ENCODE peak calls at places on chromosomes 12 and 14, in five cellular contexts. N is GM12878, Y is HepG2, U is K562, H is H1. X is an unnamed sample.

GRCh38 chr12:42945927-42946326 is 356.4 kb upstream of the PRICKLE1 start:
- DNase-seq in N (no peak), Y (no peak), U (no peak), H (no peak), X (no peak)

GRCh38 chr12:64332938-64333337 is 57.6 kb downstream of the C12orf56 start:
- DNase-seq in N (no peak), Y (no peak), U (no peak), H (no peak), X (no peak)

GRCh38 chr14:104795781-104796681 is 483 bp upstream of the AKT1 start:
- DNase-seq in N (no peak), Y (peak; percentile 60), U (no peak), H (no peak), X (peak; percentile 94)

GRCh38 chr12:29160230-29160629 is 11.2 kb downstream of the FAR2 start:
- DNase-seq in N (no peak), Y (no peak), U (no peak), H (no peak), X (no peak)

GRCh38 chr12:19148860-19149259 is 19.3 kb downstream of the PLEKHA5 start:
- DNase-seq in N (no peak), Y (no peak), U (no peak), H (no peak), X (no peak)

GRCh38 chr12:131710464-131711457 is at the start of gene SFSWAP:
- DNase-seq in N (peak; percentile 48), Y (peak; percentile 34), U (peak; percentile 82), H (no peak), X (peak; percentile 93)

GRCh38 chr12:123889000-123889399 is 83.6 kb downstream of the CCDC92 start:
- DNase-seq in N (no peak), Y (no peak), U (no peak), H (no peak), X (no peak)

GRCh38 chr14:102590667-102591099 is 1.8 kb upstream of the RCOR1 start:
- DNase-seq in N (no peak), Y (peak; percentile 84), U (peak; percentile 38), H (no peak), X (peak; percentile 53)

GRCh38 chr12:121866331-121866730 is 7.7 kb upstream of the HPD start:
- DNase-seq in N (no peak), Y (no peak), U (peak; percentile 2), H (no peak), X (no peak)

GRCh38 chr12:125267114-125267513 is 201.9 kb downstream of the AACS start:
- DNase-seq in N (no peak), Y (no peak), U (no peak), H (no peak), X (no peak)

GRCh38 chr14:29465095-29465494 is 462.6 kb downstream of the PRKD1 start:
- DNase-seq in N (no peak), Y (no peak), U (no peak), H (no peak), X (no peak)

GRCh38 chr14:52124791-52125661 is 56.2 kb upstream of the NID2 start:
- DNase-seq in N (no peak), Y (no peak), U (no peak), H (peak; percentile 19), X (no peak)

GRCh38 chr12:4293299-4293941 is 19.9 kb downstream of the CCND2 start:
- DNase-seq in N (no peak), Y (no peak), U (no peak), H (no peak), X (no peak)

GRCh38 chr12:63917864-63918742 is 73.6 kb downstream of the SRGAP1 start:
- DNase-seq in N (peak; percentile 41), Y (peak; percentile 92), U (no peak), H (no peak), X (no peak)

GRCh38 chr14:68576496-68577244 is 216.2 kb downstream of the ZFP36L1 start:
- DNase-seq in N (no peak), Y (peak; percentile 52), U (peak; percentile 11), H (no peak), X (no peak)

GRCh38 chr12:18837025-18837424 is 99.1 kb downstream of the CAPZA3 start:
- DNase-seq in N (no peak), Y (no peak), U (no peak), H (no peak), X (no peak)

GRCh38 chr14:21042918-21043317 is 756 bp downstream of the RNASE7 start:
- DNase-seq in N (no peak), Y (no peak), U (no peak), H (no peak), X (no peak)

GRCh38 chr12:18888062-18888461 is 150.1 kb downstream of the CAPZA3 start:
- DNase-seq in N (no peak), Y (no peak), U (no peak), H (no peak), X (no peak)

GRCh38 chr12:62472472-62472871 is 5.8 kb downstream of the MON2 start:
- DNase-seq in N (no peak), Y (no peak), U (peak; percentile 21), H (no peak), X (no peak)

GRCh38 chr14:64755661-64756265 is 51.5 kb downstream of the PLEKHG3 start:
- DNase-seq in N (no peak), Y (no peak), U (peak; percentile 30), H (no peak), X (no peak)

GRCh38 chr12:122422769-122423257 is 344 bp upstream of the CLIP1 start:
- DNase-seq in N (no peak), Y (peak; percentile 49), U (no peak), H (no peak), X (no peak)

GRCh38 chr12:6831021-6831420 is 2.8 kb downstream of the P3H3 start:
- DNase-seq in N (no peak), Y (no peak), U (no peak), H (no peak), X (no peak)

GRCh38 chr14:81275305-81275950 is 54.7 kb upstream of the GTF2A1 start:
- DNase-seq in N (no peak), Y (no peak), U (no peak), H (no peak), X (no peak)

DNA sequence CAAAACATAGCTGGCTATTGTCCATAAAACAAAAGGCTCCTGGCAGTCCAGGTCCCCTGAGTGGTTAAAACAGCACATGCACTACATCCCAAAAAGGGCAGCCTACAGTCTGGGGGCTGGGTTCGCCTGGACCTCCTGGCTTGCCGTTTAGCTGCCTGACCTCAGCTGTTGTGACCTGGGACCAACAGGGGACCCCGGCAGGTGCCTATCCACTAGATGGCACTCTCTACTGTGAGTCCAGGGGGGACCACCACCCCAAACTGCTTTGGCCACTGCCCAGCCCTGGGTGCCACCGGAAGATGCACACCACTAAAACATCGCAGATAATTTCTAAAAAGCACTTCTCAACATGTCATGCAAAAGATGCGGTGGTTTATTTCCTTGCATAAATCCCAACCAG is 2.9 kb upstream of the RTL1 start:
- DNase-seq in N (no peak), Y (no peak), U (peak; percentile 17), H (no peak), X (peak; percentile 74)
- TF ChIP-seq SIN3A in N (no peak), Y (no peak), U (no peak), H (no peak), X (no peak)

DNA sequence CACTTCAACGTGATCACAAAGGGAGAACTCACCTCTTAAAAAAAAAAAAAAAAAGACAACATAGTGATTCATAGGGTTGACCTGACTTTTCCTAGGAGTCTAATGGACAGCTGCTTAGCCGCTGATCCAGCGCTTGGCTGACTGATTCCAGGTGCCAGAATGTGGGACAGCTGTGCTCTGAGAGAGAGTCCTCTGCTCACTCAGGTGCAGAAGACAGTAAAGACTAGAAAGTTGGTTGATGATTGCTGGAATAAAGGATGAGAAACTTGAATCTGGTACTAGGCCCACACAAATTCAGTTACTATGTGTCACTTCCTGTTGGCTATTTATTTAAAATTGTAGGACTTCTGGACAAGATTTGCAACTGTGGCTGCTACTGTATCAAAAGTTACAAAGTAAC is 229.4 kb downstream of the CHST11 start:
- DNase-seq in N (no peak), Y (no peak), U (no peak), H (no peak), X (no peak)
- TF ChIP-seq CHD2 in N (no peak), Y (no peak), U (no peak), H (no peak), X (no peak)

GRCh38 chr14:63164108-63164683 is 40.0 kb upstream of the RHOJ start:
- DNase-seq in N (no peak), Y (no peak), U (no peak), H (no peak), X (no peak)

GRCh38 chr14:63163306-63163705 is 40.9 kb upstream of the RHOJ start:
- DNase-seq in N (no peak), Y (no peak), U (no peak), H (no peak), X (no peak)

DNA sequence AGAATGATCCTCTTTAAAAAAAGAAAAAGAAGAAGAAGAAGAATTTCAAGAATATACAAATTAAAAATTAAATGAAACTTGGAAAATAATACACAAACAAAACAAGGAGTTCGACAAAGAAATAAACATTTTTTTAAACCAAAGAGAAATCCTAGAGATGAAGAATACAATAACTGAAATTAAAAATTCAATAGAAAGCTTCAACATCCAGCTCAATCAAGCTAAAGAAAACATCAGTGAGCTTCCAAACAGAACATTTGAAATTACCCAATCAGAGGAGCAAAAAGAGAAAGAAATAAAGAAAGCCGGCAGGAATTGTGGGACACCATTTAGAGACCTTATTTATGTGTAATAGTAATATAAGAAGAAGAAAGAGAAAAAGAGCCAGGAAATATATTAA is 37.2 kb upstream of the RHOJ start:
- DNase-seq in N (no peak), Y (no peak), U (no peak), H (no peak), X (no peak)
- TF ChIP-seq USF2 in N (no peak), Y (no peak), U (no peak), H (no peak), X (no peak)

GRCh38 chr14:95559203-95559602 is 24.4 kb downstream of the GLRX5 start:
- DNase-seq in N (no peak), Y (no peak), U (no peak), H (no peak), X (no peak)

GRCh38 chr14:95557832-95558231 is 23.0 kb downstream of the GLRX5 start:
- DNase-seq in N (no peak), Y (no peak), U (no peak), H (no peak), X (no peak)

GRCh38 chr14:95561001-95561412 is 26.2 kb downstream of the GLRX5 start:
- DNase-seq in N (peak; percentile 71), Y (peak; percentile 84), U (peak; percentile 82), H (peak; percentile 83), X (peak; percentile 87)

GRCh38 chr14:95564060-95564459 is 29.2 kb downstream of the GLRX5 start:
- DNase-seq in N (no peak), Y (no peak), U (no peak), H (no peak), X (no peak)

DNA sequence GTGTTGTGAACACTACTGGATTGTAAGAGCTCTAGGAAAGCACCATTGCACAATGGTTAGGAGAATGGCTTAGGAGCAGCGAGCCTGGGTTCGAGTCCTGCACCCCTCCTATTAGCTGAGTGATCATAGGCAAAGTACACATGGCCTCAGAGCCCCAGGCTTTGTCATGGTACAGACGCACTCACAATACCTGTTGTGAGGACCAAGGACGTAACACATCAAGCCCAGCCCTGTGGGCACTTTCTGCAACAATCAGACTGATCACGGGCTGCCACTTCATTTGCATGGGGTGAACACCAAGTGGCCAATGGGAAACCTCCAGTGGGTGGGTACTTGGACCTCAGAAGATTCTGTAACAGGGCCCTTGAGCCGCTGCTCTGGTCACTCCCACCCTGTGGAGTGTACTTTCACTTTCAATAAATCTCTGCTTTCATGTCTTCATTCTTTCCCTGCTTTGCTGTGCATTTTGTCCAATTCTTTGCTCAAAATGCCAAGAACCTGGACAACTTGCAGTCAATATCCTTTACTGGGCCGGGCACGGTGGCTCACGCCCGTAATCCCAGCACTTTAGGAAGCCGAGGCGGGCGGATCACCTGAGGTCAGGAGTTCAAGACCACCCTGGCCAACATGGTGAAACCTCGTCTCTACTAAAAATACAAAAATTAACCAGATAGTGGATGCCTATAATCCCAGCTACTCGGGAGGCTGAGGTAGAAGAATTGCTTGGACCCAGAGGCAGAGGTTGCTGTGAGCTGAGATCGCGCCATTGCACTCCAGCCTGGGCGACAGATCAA is 28.2 kb downstream of the GLRX5 start:
- DNase-seq in N (no peak), Y (peak; percentile 55), U (no peak), H (no peak), X (no peak)
- TF ChIP-seq SIN3A in N (no peak), Y (no peak), U (no peak), H (no peak), X (no peak)